ENCODE peak calls at places on chromosomes 4 and X, in five cellular contexts. H is heart left ventricle, C is A549, G is NB4, Y is sigmoid colon. W is an unnamed sample.

GRCh38 chr4:189090174-189090814 is 850.4 kb upstream of the FRG1 start:
- DNase-seq in H (no peak), C (peak), G (peak), Y (no peak), W (no peak)

GRCh38 chr4:80685219-80685618 is 345.3 kb upstream of the BMP3 start:
- DNase-seq in H (no peak), C (no peak), G (no peak), Y (no peak), W (no peak)

GRCh38 chrX:151641564-151641963 is 53.7 kb upstream of the PRRG3 start:
- DNase-seq in H (no peak), C (no peak), G (no peak), Y (no peak), W (no peak)

GRCh38 chrX:54494970-54495813 is 842 bp downstream of the FGD1 start:
- DNase-seq in H (no peak), C (peak), G (no peak), Y (no peak), W (no peak)

GRCh38 chrX:40171513-40172168 is 73.9 kb upstream of the BCOR start:
- DNase-seq in H (peak), C (no peak), G (peak), Y (peak), W (no peak)

GRCh38 chr4:2944091-2944482 is 19.1 kb downstream of the NOP14 start:
- DNase-seq in H (no peak), C (no peak), G (no peak), Y (no peak), W (no peak)

GRCh38 chr4:121958777-121959176 is 6.9 kb upstream of the TRPC3 start:
- DNase-seq in H (no peak), C (no peak), G (no peak), Y (no peak), W (no peak)

GRCh38 chr4:16157609-16158503 is 68.4 kb downstream of the TAPT1 start:
- DNase-seq in H (no peak), C (no peak), G (no peak), Y (no peak), W (no peak)

GRCh38 chrX:114071412-114071811 is 512.5 kb upstream of the HTR2C start:
- DNase-seq in H (no peak), C (no peak), G (no peak), Y (no peak), W (no peak)

GRCh38 chr4:43133566-43133965 is 241.1 kb downstream of the GRXCR1 start:
- DNase-seq in H (no peak), C (no peak), G (no peak), Y (no peak), W (no peak)

GRCh38 chrX:30822068-30822671 is 66.9 kb downstream of the TAB3 start:
- DNase-seq in H (no peak), C (no peak), G (peak), Y (no peak), W (no peak)

GRCh38 chrX:141989802-141990201 is 86.1 kb downstream of the MAGEC1 start:
- DNase-seq in H (no peak), C (no peak), G (no peak), Y (no peak), W (no peak)

GRCh38 chr4:119025440-119025839 is 110.2 kb upstream of the MYOZ2 start:
- DNase-seq in H (no peak), C (peak), G (peak), Y (no peak), W (no peak)

GRCh38 chr4:155005395-155006087 is 202.9 kb upstream of the NPY2R start:
- DNase-seq in H (no peak), C (no peak), G (no peak), Y (no peak), W (no peak)

GRCh38 chr4:38968668-38969067 is 63.5 kb downstream of the TMEM156 start:
- DNase-seq in H (no peak), C (no peak), G (no peak), Y (no peak), W (no peak)

GRCh38 chrX:134512566-134512965 is 52.6 kb downstream of the HPRT1 start:
- DNase-seq in H (no peak), C (peak), G (no peak), Y (no peak), W (peak)

GRCh38 chr4:112083587-112084347 is 61.5 kb upstream of the FAM241A start:
- DNase-seq in H (no peak), C (peak), G (no peak), Y (no peak), W (no peak)

GRCh38 chr4:32135642-32136041 is 1415.5 kb downstream of the PCDH7 start:
- DNase-seq in H (no peak), C (no peak), G (no peak), Y (no peak), W (no peak)

GRCh38 chr4:3436798-3437581 is 4.8 kb upstream of the HGFAC start:
- DNase-seq in H (peak), C (peak), G (no peak), Y (no peak), W (peak)

GRCh38 chrX:2485460-2485753 is 15.4 kb downstream of the DHRSX start:
- DNase-seq in H (no peak), C (no peak), G (no peak), Y (no peak), W (peak)

GRCh38 chrX:71873459-71873833 is 37.2 kb upstream of the NHSL2 start:
- DNase-seq in H (no peak), C (no peak), G (no peak), Y (no peak), W (no peak)

GRCh38 chr4:110106946-110107325 is 91.5 kb downstream of the ELOVL6 start:
- DNase-seq in H (no peak), C (peak), G (no peak), Y (no peak), W (peak)

GRCh38 chr4:121462660-121463261 is 81.9 kb upstream of the QRFPR start:
- DNase-seq in H (no peak), C (peak), G (peak), Y (no peak), W (peak)

GRCh38 chrX:88146577-88146976 is 600.4 kb upstream of the CPXCR1 start:
- DNase-seq in H (no peak), C (no peak), G (no peak), Y (no peak), W (no peak)

DNA sequence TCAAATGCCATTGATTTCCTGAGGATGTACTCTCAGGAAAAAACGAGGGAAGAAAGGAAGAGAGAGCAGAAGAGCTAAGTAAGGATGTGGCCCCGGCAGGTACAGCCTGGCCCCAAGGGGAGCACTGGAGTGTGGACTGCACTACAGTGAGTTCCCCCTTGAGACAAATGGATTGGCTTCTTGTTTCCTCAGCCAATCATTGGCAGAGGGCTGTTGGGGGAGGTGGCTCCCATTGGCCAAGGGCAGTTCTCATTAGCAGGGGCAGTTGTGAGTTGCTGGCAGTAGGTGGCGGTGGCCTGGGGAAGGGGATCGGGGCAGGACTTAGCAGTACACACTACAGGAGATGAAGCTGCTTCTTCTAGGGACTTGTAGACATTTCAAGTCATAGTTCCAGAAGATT is 24.1 kb upstream of the OCIAD2 start:
- DNase-seq in H (no peak), C (peak), G (peak), Y (no peak), W (no peak)
- TF ChIP-seq CTCF in H (no peak), C (no peak), G (no peak), Y (no peak), W (no peak)

GRCh38 chr4:146334862-146335449 is 120.6 kb downstream of the REELD1 start:
- DNase-seq in H (no peak), C (no peak), G (no peak), Y (no peak), W (no peak)

GRCh38 chr4:146335763-146336412 is 121.5 kb downstream of the REELD1 start:
- DNase-seq in H (no peak), C (peak), G (no peak), Y (no peak), W (no peak)

GRCh38 chr4:146333187-146333894 is 119.0 kb downstream of the REELD1 start:
- DNase-seq in H (no peak), C (peak), G (peak), Y (no peak), W (peak)

GRCh38 chr4:146336413-146336807 is 122.1 kb downstream of the REELD1 start:
- DNase-seq in H (no peak), C (peak), G (no peak), Y (no peak), W (no peak)

DNA sequence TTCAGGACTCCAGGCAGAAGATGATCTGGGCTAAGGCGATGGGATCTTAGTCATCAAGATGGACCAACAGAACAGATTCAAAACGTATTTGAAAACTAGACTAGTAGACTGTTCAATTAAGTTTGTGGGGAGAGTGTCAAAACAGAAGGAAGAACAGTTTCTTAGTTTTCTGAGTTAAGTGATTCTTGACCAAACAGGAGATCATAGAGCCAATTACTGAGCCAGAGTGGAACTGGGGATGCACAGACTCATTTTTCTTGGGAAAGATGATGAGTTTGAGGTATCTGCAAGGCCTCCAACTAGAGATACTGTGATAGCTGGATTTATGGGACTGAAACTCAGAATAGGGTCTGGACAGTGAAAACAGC is 119.5 kb downstream of the REELD1 start:
- DNase-seq in H (no peak), C (no peak), G (no peak), Y (no peak), W (no peak)
- H3K4me3 ChIP-seq in H (no peak), C (no peak), G (no peak), Y (no peak), W (no peak)

DNA sequence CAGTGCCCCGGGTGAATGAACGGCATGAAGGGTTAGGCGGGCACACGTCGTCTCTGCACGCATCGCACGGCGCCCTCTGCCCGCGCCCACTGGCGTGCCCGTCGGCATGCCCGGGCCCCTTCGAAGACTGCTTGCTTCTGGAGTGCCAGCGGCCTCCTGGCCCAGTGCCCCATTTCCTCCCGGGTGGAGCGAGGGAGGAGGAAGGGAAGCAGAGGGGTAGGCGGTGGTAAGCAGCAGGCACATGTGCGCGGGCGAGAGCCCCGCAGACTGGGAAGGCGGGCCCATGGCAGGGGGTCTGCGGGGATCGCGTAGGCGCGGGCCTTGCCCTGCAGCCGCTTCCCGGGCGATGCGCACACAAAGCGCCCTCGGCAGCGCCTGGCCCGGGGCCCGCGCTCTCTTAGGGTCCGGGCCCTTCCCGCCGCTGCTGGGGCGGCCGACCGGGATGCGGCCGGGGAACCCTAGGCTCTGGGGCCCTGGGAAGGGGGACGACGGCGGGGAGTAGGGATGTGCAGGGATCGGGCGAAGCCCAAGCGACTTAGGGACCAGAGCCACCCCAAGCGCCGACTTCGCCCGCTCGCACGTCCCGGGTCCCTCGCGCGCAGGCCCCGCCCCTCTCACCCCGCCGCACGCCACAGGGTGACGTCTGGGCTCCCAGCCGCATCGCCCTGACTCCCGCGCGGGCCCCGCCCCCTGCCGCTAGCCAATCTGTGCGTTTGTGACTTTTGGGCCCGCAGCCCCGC is 866 bp upstream of the EMD start:
- DNase-seq in H (peak), C (no peak), G (no peak), Y (peak), W (no peak)
- TF ChIP-seq CTCF in H (no peak), C (no peak), G (no peak), Y (no peak), W (no peak)

DNA sequence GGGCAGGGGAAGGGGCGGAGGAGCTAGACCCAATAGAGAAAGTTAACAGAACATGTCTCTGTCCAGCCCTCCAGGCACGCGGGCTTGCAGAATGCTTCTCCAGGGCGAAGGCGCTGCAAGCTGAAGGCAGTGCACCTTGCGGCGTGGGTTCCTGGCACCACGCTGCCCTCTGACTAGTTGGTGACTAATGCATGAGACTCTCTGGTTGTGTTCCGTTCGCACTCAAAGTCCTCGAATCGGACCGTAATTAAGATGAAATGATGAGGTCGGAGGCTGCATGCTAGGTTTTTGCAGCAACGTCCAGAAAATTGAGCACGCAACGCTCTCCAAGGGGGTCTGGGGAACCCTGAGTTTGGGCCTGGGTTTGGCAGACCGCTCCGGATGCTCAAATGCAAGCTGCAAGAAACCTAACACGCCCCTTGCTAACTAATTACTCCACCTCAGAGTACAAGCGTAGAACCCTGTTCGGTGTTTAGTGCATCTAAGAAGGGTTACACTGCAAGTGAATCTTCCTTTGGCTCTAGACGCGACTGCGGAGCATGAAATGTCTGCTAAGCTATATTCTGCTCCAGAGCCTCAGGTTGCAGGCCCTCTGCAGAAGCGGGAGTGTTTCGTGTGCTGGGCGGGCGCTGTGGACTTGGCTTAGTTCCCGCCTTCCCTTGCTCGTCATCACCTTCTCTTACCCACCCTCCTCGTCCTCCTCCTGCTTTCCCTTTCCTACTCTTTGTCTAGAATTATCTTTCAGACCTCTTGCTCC is 57.1 kb upstream of the NKAP start:
- DNase-seq in H (no peak), C (no peak), G (no peak), Y (no peak), W (no peak)
- H3K4me3 ChIP-seq in H (no peak), C (no peak), G (no peak), Y (no peak), W (no peak)

DNA sequence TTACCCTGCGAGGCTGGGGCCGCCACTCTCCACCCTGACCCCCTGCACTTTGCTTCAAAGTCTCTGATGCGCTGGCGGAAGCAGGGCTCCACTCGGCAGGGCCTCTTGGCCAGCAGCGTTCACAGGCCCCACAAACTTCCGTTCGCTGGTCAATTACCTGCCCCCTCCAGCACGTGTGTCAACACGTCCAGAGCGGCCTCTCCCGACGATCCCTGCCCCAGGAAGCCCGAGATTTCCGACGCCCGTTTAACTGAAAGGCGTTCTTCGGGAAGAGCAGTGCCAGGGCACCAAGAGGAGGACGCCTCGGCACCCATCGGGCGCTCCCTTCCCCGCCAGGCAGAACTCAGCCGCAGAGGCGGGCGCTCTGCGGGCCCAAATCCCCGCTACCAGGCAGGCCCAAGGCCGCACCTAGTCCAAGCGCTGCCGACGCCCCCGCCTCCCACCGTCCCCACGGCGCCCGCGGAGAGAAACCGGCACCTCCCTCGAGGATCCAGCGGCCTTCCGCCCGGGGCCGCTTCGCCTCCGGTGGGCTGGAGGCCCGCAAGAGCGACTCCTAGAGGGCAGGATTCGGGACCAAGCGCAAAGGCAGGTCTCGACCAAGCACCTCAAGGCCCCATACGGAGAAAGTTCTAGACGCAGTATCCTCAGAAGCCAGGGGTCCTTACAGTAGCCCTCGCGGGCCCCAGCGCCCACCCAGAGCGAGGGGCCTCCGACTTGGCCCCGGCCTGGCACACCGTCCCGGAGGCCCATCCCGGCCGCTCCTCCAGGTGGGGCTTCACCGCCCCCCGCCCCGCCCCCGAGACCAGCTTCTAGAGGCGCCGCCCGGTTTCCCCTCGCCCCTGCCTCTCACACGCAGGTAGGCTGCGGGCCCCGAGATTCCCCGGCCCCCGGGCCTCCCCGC is 586 bp downstream of the BCAP31 start:
- DNase-seq in H (peak), C (peak), G (peak), Y (no peak), W (no peak)
- TF ChIP-seq CTCF in H (no peak), C (peak), G (peak), Y (peak), W (peak)

GRCh38 chrX:112085149-112085548 is 2.6 kb upstream of the TRPC5 start:
- DNase-seq in H (no peak), C (no peak), G (no peak), Y (no peak), W (no peak)

GRCh38 chrX:112087545-112087944 is 5.0 kb upstream of the TRPC5 start:
- DNase-seq in H (no peak), C (no peak), G (no peak), Y (no peak), W (no peak)

GRCh38 chrX:112083624-112084326 is 1.2 kb upstream of the TRPC5 start:
- DNase-seq in H (no peak), C (no peak), G (no peak), Y (no peak), W (no peak)

GRCh38 chrX:112078606-112079005 is 4.0 kb downstream of the TRPC5 start:
- DNase-seq in H (no peak), C (no peak), G (no peak), Y (no peak), W (no peak)

DNA sequence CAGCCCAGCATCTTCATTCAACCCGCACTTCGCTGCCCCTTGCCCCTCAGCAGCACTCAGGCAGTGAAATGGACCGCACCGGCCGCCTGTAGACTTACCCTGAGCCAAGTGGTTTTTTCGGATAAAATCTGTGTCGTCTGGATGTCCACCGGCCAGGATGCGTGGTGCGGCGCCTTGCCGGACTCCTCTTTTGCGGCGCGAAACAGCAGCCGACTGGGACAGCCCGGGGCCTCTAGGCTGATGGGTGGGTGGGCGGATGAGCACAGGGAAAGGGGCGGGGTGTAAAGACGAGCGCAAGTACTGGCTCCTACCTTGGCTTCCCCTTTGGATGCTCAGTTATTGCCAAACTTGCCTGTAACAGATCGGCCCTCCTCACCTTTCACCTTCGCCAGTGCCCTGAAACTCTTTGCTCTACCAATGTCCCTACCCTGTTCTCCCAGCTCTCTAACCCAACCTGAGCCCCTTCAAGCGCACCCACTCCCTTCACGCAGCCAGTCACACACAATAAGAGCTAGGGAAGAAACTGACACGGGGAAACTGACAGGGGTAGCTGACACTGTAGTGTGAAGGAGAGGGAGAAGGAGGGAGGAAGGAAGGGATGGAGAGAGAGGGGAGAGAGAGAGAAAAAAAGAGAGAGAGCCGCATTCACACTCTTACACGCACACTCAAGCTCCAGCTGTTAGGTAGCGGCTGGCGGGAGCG is 644 bp downstream of the TRPC5 start:
- DNase-seq in H (no peak), C (no peak), G (no peak), Y (no peak), W (no peak)
- H3K4me3 ChIP-seq in H (no peak), C (no peak), G (no peak), Y (no peak), W (no peak)

GRCh38 chr4:7037425-7037824 is 5.7 kb upstream of the TADA2B start:
- DNase-seq in H (no peak), C (no peak), G (no peak), Y (no peak), W (no peak)
- TF ChIP-seq CTCF in H (no peak), C (no peak), G (no peak), Y (no peak), W (no peak)

W was measured in HFF-Myc.